ENCODE peak calls at places on chromosomes 2 and 18, in five cellular contexts. P is GM12878, L is IMR-90, Q is A549, M is K562. A is an unnamed sample.

GRCh38 chr2:177992992-177993391 is 79.6 kb downstream of the PDE11A start:
- DNase-seq in P (no peak), Q (no peak), L (no peak), M (no peak), A (no peak)

GRCh38 chr2:189076131-189076530 is 102.0 kb downstream of the COL3A1 start:
- DNase-seq in L (no peak), P (no peak), M (no peak), Q (no peak), A (no peak)

GRCh38 chr18:2304378-2305175 is 266.7 kb downstream of the METTL4 start:
- DNase-seq in Q (no peak), P (no peak), L (peak), M (no peak), A (no peak)

GRCh38 chr18:48690494-48690893 is 151.7 kb downstream of the CTIF start:
- DNase-seq in L (no peak), Q (no peak), M (no peak), P (no peak), A (no peak)

GRCh38 chr2:147345246-147345645 is 499.6 kb upstream of the ACVR2A start:
- DNase-seq in L (no peak), P (no peak), Q (no peak), M (no peak), A (no peak)

GRCh38 chr18:22509423-22509822 is 91.7 kb upstream of the CTAGE1 start:
- DNase-seq in Q (no peak), M (peak), L (peak), P (no peak), A (no peak)

GRCh38 chr2:120336749-120337148 is 9.2 kb upstream of the INHBB start:
- DNase-seq in L (no peak), M (no peak), P (no peak), Q (no peak), A (no peak)

GRCh38 chr2:54558188-54558975 is 102.3 kb downstream of the SPTBN1 start:
- DNase-seq in Q (peak), M (peak), P (no peak), L (peak), A (peak)

GRCh38 chr2:8352300-8352699 is 329.6 kb upstream of the ID2 start:
- DNase-seq in P (no peak), M (no peak), L (peak), Q (no peak), A (no peak)

GRCh38 chr2:177712462-177712861 is 319.9 kb downstream of the AGPS start:
- DNase-seq in L (no peak), Q (no peak), M (no peak), P (no peak), A (no peak)

GRCh38 chr18:57441395-57441794 is 6.2 kb downstream of the ONECUT2 start:
- DNase-seq in P (no peak), M (no peak), Q (no peak), L (peak), A (no peak)

GRCh38 chr2:71736091-71736878 is 282.9 kb downstream of the DYSF start:
- DNase-seq in M (no peak), P (no peak), Q (no peak), L (no peak), A (no peak)

GRCh38 chr2:39216495-39217191 is 27.1 kb downstream of the CDKL4 start:
- DNase-seq in L (no peak), M (no peak), P (no peak), Q (no peak), A (no peak)

GRCh38 chr2:150165988-150166965 is 321.2 kb downstream of the RND3 start:
- DNase-seq in M (peak), Q (peak), P (no peak), L (no peak), A (no peak)

GRCh38 chr2:149877913-149878312 is 290.3 kb upstream of the MMADHC start:
- DNase-seq in P (no peak), Q (no peak), L (peak), M (no peak), A (no peak)

GRCh38 chr18:79781331-79781941 is 16.3 kb upstream of the KCNG2 start:
- DNase-seq in L (no peak), M (no peak), Q (no peak), P (no peak), A (peak)

GRCh38 chr18:14144628-14144895 is 12.3 kb upstream of the ZNF519 start:
- DNase-seq in L (no peak), M (no peak), P (no peak), Q (no peak), A (no peak)

DNA sequence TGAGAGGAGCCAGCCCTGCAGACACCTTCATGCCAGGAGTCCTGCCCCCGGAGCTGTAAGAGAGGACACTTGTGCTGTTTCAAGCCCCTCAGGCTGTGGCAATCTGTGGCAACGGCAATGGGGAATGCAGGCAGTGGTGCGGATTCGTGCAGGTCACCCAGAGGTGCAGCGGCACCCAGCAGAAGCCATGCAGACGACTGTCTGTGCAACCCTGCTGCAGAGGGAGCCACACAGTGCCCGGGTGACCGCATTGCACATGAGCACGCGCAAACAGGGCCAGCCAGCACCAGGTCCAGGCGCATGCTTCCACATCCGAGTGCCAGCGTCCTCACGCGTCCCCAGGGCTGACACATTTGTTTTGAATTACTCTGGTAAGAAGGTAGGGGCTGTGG is 84.8 kb upstream of the GPC1 start:
- DNase-seq in L (no peak), Q (no peak), P (no peak), M (no peak), A (peak)
- TF ChIP-seq RCOR1 in L (no peak), Q (no peak), P (no peak), M (no peak), A (peak)

DNA sequence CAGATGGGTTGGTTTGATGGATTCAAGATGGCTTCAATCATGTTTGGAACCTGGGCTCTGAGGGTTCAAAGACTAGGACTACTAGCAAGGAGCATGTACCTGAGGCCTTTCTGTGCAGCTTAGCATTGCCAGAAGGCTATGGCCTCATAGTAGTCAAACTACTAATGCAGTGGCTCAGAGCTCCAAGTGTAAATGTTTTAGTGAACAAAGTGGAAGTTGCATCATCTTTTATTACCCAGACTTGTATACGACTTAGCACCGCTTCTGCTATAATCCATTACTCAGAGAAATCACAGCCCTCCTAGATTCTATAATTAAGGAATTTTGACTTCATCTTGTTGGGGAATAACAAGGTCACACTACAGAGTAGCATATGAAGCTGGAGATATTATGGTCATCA is 210.5 kb downstream of the ERBB4 start:
- DNase-seq in L (no peak), M (no peak), Q (no peak), P (no peak), A (no peak)
- TF ChIP-seq RCOR1 in L (no peak), M (no peak), Q (no peak), P (no peak), A (no peak)

GRCh38 chr2:205686231-205687017 is 4.1 kb downstream of the NRP2 start:
- DNase-seq in Q (no peak), M (no peak), P (no peak), L (peak), A (peak)
- TF ChIP-seq RCOR1 in Q (no peak), M (no peak), P (no peak), L (no peak), A (no peak)

GRCh38 chr2:28394997-28395333 is 2.3 kb downstream of the FOSL2 start:
- DNase-seq in Q (no peak), L (no peak), M (no peak), P (no peak), A (no peak)

GRCh38 chr2:28393115-28393836 is 618 bp downstream of the FOSL2 start:
- DNase-seq in Q (no peak), L (peak), M (peak), P (no peak), A (peak)

GRCh38 chr2:28394331-28394877 is 1.7 kb downstream of the FOSL2 start:
- DNase-seq in L (peak), Q (no peak), P (no peak), M (no peak), A (no peak)

GRCh38 chr2:28397043-28397381 is 4.4 kb downstream of the FOSL2 start:
- DNase-seq in P (no peak), Q (no peak), L (no peak), M (no peak), A (no peak)

DNA sequence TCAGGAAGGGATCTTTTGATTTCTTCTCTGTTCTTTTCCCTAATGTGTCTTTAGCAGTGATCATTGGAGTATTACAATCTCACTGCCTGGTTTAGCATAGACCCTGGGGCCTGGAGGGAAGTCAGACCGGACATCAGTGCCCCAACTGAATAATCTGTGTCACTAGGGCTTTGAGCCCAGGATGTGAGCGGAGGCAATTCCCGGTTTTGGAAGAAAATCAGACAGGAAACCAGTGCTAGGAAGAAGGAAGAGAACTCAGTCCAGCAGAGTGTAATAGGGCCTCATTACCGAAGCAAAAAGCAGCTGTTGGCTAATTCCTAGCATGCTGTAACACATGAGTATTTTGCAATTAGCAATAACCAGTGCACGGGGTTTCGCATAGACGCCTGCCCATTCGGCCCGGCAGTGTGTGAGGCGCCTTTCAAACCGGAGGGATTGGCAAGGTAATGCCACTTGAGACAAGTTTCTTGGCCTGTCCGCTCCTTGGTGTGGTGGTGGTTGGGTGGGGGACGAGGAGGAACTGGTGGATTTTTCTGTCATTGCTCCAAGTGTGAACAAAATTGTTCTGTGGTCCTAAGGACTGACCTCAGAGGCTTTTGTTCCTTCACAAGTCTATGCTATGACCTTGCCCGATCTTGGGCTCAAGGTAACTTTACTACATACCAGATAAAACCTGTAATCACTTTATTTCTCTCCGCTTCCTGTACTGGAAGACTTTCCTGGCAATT is 2.8 kb downstream of the FOSL2 start:
- DNase-seq in L (peak), P (no peak), Q (no peak), M (no peak), A (no peak)
- TF ChIP-seq RCOR1 in L (no peak), P (no peak), Q (no peak), M (no peak), A (no peak)

GRCh38 chr2:219057709-219058540 is 2.8 kb downstream of the IHH start:
- DNase-seq in L (peak), Q (no peak), M (peak), P (no peak), A (peak)
- TF ChIP-seq RCOR1 in L (no peak), Q (no peak), M (no peak), P (no peak), A (no peak)

GRCh38 chr2:31079665-31080064 is 58.6 kb downstream of the GALNT14 start:
- DNase-seq in L (no peak), M (peak), P (no peak), Q (no peak), A (peak)

GRCh38 chr2:31075393-31075792 is 62.8 kb downstream of the GALNT14 start:
- DNase-seq in M (no peak), P (no peak), Q (no peak), L (no peak), A (no peak)

GRCh38 chr2:31078579-31079105 is 59.6 kb downstream of the GALNT14 start:
- DNase-seq in Q (peak), M (no peak), L (no peak), P (no peak), A (no peak)

GRCh38 chr2:31080361-31080760 is 57.9 kb downstream of the GALNT14 start:
- DNase-seq in P (no peak), L (no peak), M (no peak), Q (no peak), A (no peak)

GRCh38 chr2:31075936-31076590 is 62.2 kb downstream of the GALNT14 start:
- DNase-seq in P (no peak), Q (no peak), L (no peak), M (no peak), A (no peak)
- TF ChIP-seq RCOR1 in P (no peak), Q (no peak), L (no peak), M (no peak), A (no peak)

GRCh38 chr2:216431457-216431856 is 19.2 kb downstream of the SMARCAL1 start:
- DNase-seq in P (no peak), Q (no peak), L (no peak), M (no peak), A (no peak)

GRCh38 chr2:216430811-216431210 is 18.5 kb downstream of the SMARCAL1 start:
- DNase-seq in P (no peak), L (no peak), Q (no peak), M (no peak), A (no peak)

GRCh38 chr2:216441308-216442010 is 29.2 kb downstream of the SMARCAL1 start:
- DNase-seq in M (no peak), P (no peak), L (no peak), Q (no peak), A (no peak)

DNA sequence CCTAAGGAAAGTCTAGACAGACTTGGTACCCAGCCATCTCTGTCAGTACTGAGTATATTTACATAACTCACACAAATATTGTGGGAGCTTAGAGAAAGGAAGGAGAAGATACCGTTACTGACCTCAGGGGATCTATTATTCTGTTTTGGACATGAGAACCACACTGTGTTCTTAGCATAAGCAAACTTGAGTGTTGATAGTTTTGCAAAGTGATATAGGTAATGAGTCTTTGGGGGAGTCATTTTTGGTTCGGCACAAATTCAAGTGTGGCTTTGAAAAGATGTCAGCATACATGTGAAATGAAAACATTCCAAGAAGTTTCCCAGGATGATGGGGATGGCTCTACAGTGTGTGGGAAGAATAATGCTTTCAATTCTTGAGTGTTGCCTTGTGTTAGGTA is 24.1 kb downstream of the SMARCAL1 start:
- DNase-seq in P (no peak), M (no peak), L (peak), Q (no peak), A (no peak)
- TF ChIP-seq RCOR1 in P (no peak), M (no peak), L (no peak), Q (no peak), A (no peak)